ENCODE peak calls at places on chromosomes 1 and 21, in nine cellular contexts. Z is left ventricle myocardium superior; J is activated CD8-positive, alpha-beta T cell treated with anti-CD3 and anti-CD28 coated beads for 36 hours; D is pancreas; R is Right ventricle myocardium superior; F is effector memory CD8-positive, alpha-beta T cell; U is CD4-positive, alpha-beta T cell; X is HepG2; Y is left lobe of liver. K is an unnamed sample.

GRCh38 chr1:231985624-231986023 is 359.0 kb downstream of the DISC1 start:
- ATAC-seq in Y (no peak), D (no peak), Z (no peak), F (no peak), R (no peak), U (no peak), X (no peak), J (peak), K (peak)

GRCh38 chr1:167676916-167677848 is 44.6 kb upstream of the MPZL1 start:
- ATAC-seq in F (no peak), J (no peak), D (no peak), Z (no peak), R (no peak), U (no peak), X (no peak), Y (no peak), K (no peak)

GRCh38 chr1:107659961-107660360 is 305.0 kb downstream of the VAV3 start:
- ATAC-seq in Z (no peak), F (no peak), Y (no peak), X (no peak), R (no peak), J (no peak), U (no peak), D (no peak), K (no peak)

GRCh38 chr1:67749263-67749843 is 64.4 kb downstream of the GADD45A start:
- ATAC-seq in U (no peak), R (no peak), X (peak), J (no peak), Y (peak), D (peak), F (no peak), Z (peak), K (no peak)

GRCh38 chr1:62941780-62942179 is 157.8 kb downstream of the ATG4C start:
- ATAC-seq in F (no peak), Y (no peak), R (no peak), Z (no peak), X (no peak), D (no peak), J (no peak), U (no peak), K (no peak)

GRCh38 chr1:175016073-175016722 is 7.0 kb downstream of the MRPS14 start:
- ATAC-seq in F (no peak), Z (no peak), U (no peak), J (no peak), R (no peak), D (no peak), Y (no peak), X (no peak), K (no peak)

GRCh38 chr1:203522237-203522636 is 28.3 kb downstream of the OPTC start:
- ATAC-seq in F (no peak), Y (no peak), R (peak), D (no peak), Z (peak), X (no peak), U (no peak), J (no peak), K (no peak)

GRCh38 chr1:24874611-24875225 is 55.4 kb downstream of the RUNX3 start:
- ATAC-seq in Z (no peak), Y (no peak), D (no peak), J (no peak), R (no peak), X (no peak), U (no peak), F (no peak), K (no peak)

GRCh38 chr1:204089044-204089751 is 16.3 kb downstream of the SOX13 start:
- ATAC-seq in Z (peak), D (no peak), Y (no peak), X (no peak), U (no peak), J (no peak), F (peak), R (peak), K (no peak)

GRCh38 chr1:25487628-25488027 is 55.8 kb upstream of the LDLRAP1 start:
- ATAC-seq in U (no peak), Y (no peak), X (no peak), J (no peak), D (no peak), F (no peak), R (no peak), Z (no peak), K (no peak)

GRCh38 chr21:31862078-31862477 is 10.7 kb upstream of the HUNK start:
- ATAC-seq in U (no peak), R (no peak), D (no peak), J (no peak), Y (no peak), Z (no peak), F (no peak), X (no peak), K (no peak)

GRCh38 chr1:228164561-228165371 is 838 bp upstream of the IBA57 start:
- ATAC-seq in Z (no peak), U (no peak), D (peak), X (peak), R (no peak), J (no peak), Y (peak), F (no peak), K (no peak)

GRCh38 chr1:10910490-10911273 is 101.8 kb upstream of the TARDBP start:
- ATAC-seq in Y (no peak), D (no peak), X (peak), J (no peak), Z (no peak), U (no peak), R (no peak), F (no peak), K (no peak)

GRCh38 chr1:199794105-199794863 is 233.2 kb upstream of the NR5A2 start:
- ATAC-seq in U (no peak), Y (peak), F (no peak), J (no peak), Z (no peak), X (no peak), R (no peak), D (peak), K (no peak)

GRCh38 chr1:198290089-198290683 is 133.4 kb downstream of the NEK7 start:
- ATAC-seq in U (no peak), X (no peak), R (peak), Z (peak), Y (no peak), F (no peak), J (no peak), D (no peak), K (no peak)